ENCODE peak calls at places on chromosome 2, in six cellular contexts. One of them, this sample, is unnamed.

GRCh38 chr2:167504061-167504460 is 615.8 kb downstream of the XIRP2 start:
- DNase-seq in HCT116: no peak
- DNase-seq in HepG2: no peak
- DNase-seq in WTC11: no peak
- DNase-seq in K562: no peak
- DNase-seq in GM12878: no peak
- DNase-seq in this sample: no peak

GRCh38 chr2:26429779-26430654 is 28.3 kb downstream of the DRC1 start:
- DNase-seq in HepG2: no peak
- DNase-seq in K562: no peak
- DNase-seq in GM12878: no peak
- DNase-seq in WTC11: no peak
- DNase-seq in HCT116: no peak
- DNase-seq in this sample: no peak

GRCh38 chr2:49972699-49973098 is 818.4 kb upstream of the FSHR start:
- DNase-seq in GM12878: no peak
- DNase-seq in HepG2: no peak
- DNase-seq in HCT116: no peak
- DNase-seq in WTC11: peak
- DNase-seq in K562: no peak
- DNase-seq in this sample: peak

GRCh38 chr2:239598011-239598731 is 197.4 kb upstream of the HDAC4 start:
- DNase-seq in GM12878: no peak
- DNase-seq in WTC11: no peak
- DNase-seq in HCT116: no peak
- DNase-seq in HepG2: no peak
- DNase-seq in K562: no peak
- DNase-seq in this sample: no peak

GRCh38 chr2:61443342-61444041 is 27.4 kb downstream of the USP34 start:
- DNase-seq in HepG2: peak
- DNase-seq in GM12878: peak
- DNase-seq in HCT116: no peak
- DNase-seq in WTC11: no peak
- DNase-seq in K562: no peak
- DNase-seq in this sample: no peak

GRCh38 chr2:4900242-4900641 is 791.9 kb upstream of the SOX11 start:
- DNase-seq in K562: no peak
- DNase-seq in WTC11: no peak
- DNase-seq in HepG2: no peak
- DNase-seq in GM12878: no peak
- DNase-seq in HCT116: no peak
- DNase-seq in this sample: no peak

GRCh38 chr2:85369500-85369899 is 14.9 kb downstream of the ELMOD3 start:
- DNase-seq in GM12878: no peak
- DNase-seq in HCT116: no peak
- DNase-seq in WTC11: no peak
- DNase-seq in K562: no peak
- DNase-seq in HepG2: no peak
- DNase-seq in this sample: no peak

GRCh38 chr2:1686784-1687105 is 57.6 kb downstream of the PXDN start:
- DNase-seq in HCT116: no peak
- DNase-seq in HepG2: no peak
- DNase-seq in WTC11: no peak
- DNase-seq in GM12878: no peak
- DNase-seq in K562: no peak
- DNase-seq in this sample: no peak

GRCh38 chr2:45128580-45128997 is 119.3 kb upstream of the SIX2 start:
- DNase-seq in HCT116: no peak
- DNase-seq in WTC11: no peak
- DNase-seq in K562: no peak
- DNase-seq in HepG2: no peak
- DNase-seq in GM12878: no peak
- DNase-seq in this sample: peak

GRCh38 chr2:116467243-116467642 is 1347.2 kb upstream of the DDX18 start:
- DNase-seq in HCT116: no peak
- DNase-seq in GM12878: no peak
- DNase-seq in HepG2: no peak
- DNase-seq in K562: no peak
- DNase-seq in WTC11: no peak
- DNase-seq in this sample: no peak

GRCh38 chr2:69933839-69934613 is 19.1 kb downstream of the MXD1 start:
- DNase-seq in K562: peak
- DNase-seq in HepG2: peak
- DNase-seq in WTC11: no peak
- DNase-seq in GM12878: no peak
- DNase-seq in HCT116: no peak
- DNase-seq in this sample: no peak

GRCh38 chr2:69933254-69933828 is 18.4 kb downstream of the MXD1 start:
- DNase-seq in WTC11: no peak
- DNase-seq in GM12878: no peak
- DNase-seq in HepG2: no peak
- DNase-seq in HCT116: no peak
- DNase-seq in K562: no peak
- DNase-seq in this sample: no peak

GRCh38 chr2:69934614-69934908 is 19.7 kb downstream of the MXD1 start:
- DNase-seq in HCT116: no peak
- DNase-seq in GM12878: no peak
- DNase-seq in K562: no peak
- DNase-seq in HepG2: no peak
- DNase-seq in WTC11: no peak
- DNase-seq in this sample: no peak

GRCh38 chr2:69931832-69932595 is 17.1 kb downstream of the MXD1 start:
- DNase-seq in HCT116: no peak
- DNase-seq in GM12878: no peak
- DNase-seq in HepG2: no peak
- DNase-seq in WTC11: no peak
- DNase-seq in K562: no peak
- DNase-seq in this sample: no peak

DNA sequence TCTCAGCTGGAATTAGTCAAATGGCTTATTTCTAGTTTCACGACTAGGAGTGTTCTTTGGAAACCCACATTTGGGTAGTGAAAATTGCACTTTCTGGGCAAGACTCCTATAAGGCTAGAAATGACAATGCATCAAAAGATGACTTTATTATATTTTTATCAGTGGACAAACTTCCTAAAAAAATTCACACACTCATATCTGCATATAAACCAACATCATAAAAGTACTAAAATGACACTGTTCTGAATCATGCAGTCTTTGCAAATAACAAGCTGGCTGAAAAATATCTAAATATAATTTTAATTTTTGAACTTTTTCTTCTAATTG is 17.6 kb downstream of the MXD1 start:
- DNase-seq in K562: no peak
- DNase-seq in WTC11: no peak
- DNase-seq in GM12878: no peak
- DNase-seq in HCT116: no peak
- DNase-seq in HepG2: no peak
- DNase-seq in this sample: no peak
- TF ChIP-seq ATF3 in K562: no peak
- TF ChIP-seq ATF3 in WTC11: no peak
- TF ChIP-seq ATF3 in GM12878: no peak
- TF ChIP-seq ATF3 in HCT116: no peak
- TF ChIP-seq ATF3 in HepG2: no peak
- TF ChIP-seq ATF3 in this sample: no peak

GRCh38 chr2:189265696-189266320 is 86.2 kb upstream of the COL5A2 start:
- DNase-seq in K562: no peak
- DNase-seq in HCT116: no peak
- DNase-seq in GM12878: no peak
- DNase-seq in WTC11: no peak
- DNase-seq in HepG2: no peak
- DNase-seq in this sample: no peak
- TF ChIP-seq ATF3 in K562: no peak
- TF ChIP-seq ATF3 in HCT116: no peak
- TF ChIP-seq ATF3 in GM12878: no peak
- TF ChIP-seq ATF3 in WTC11: no peak
- TF ChIP-seq ATF3 in HepG2: no peak
- TF ChIP-seq ATF3 in this sample: no peak

DNA sequence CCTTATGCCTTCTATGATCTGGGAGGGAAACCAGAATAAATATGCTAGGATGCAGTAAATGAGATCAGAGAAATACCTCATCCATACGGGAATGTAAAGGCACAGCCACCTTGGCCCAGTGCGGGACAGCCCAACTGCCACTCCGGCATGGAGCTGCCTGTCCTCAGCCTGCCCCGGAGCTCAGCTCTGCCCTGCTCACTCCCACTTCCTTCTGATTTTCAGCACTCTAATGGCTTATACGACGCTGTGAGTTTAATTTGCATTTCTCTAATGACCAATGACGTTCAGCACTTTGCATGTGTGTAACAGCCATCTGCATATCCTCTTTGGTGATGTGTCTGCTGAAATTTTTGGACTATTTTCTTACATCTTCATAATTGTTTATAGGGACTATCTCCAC is 172.5 kb upstream of the RAB6C start:
- DNase-seq in GM12878: no peak
- DNase-seq in HepG2: no peak
- DNase-seq in WTC11: no peak
- DNase-seq in HCT116: no peak
- DNase-seq in K562: no peak
- DNase-seq in this sample: no peak
- TF ChIP-seq ATF3 in GM12878: no peak
- TF ChIP-seq ATF3 in HepG2: no peak
- TF ChIP-seq ATF3 in WTC11: no peak
- TF ChIP-seq ATF3 in HCT116: no peak
- TF ChIP-seq ATF3 in K562: no peak
- TF ChIP-seq ATF3 in this sample: no peak

GRCh38 chr2:227325056-227325823 is at the start of gene MFF:
- DNase-seq in GM12878: peak
- DNase-seq in K562: peak
- DNase-seq in HCT116: peak
- DNase-seq in WTC11: peak
- DNase-seq in HepG2: peak
- DNase-seq in this sample: peak

GRCh38 chr2:227322530-227323190 is 2.4 kb upstream of the MFF start:
- DNase-seq in K562: no peak
- DNase-seq in GM12878: no peak
- DNase-seq in HepG2: no peak
- DNase-seq in HCT116: no peak
- DNase-seq in WTC11: no peak
- DNase-seq in this sample: no peak

GRCh38 chr2:227323818-227324217 is 1.2 kb upstream of the MFF start:
- DNase-seq in HCT116: no peak
- DNase-seq in HepG2: no peak
- DNase-seq in WTC11: no peak
- DNase-seq in K562: no peak
- DNase-seq in GM12878: no peak
- DNase-seq in this sample: no peak

GRCh38 chr2:227325824-227326195 is 759 bp downstream of the MFF start:
- DNase-seq in WTC11: peak
- DNase-seq in GM12878: no peak
- DNase-seq in K562: peak
- DNase-seq in HCT116: no peak
- DNase-seq in HepG2: peak
- DNase-seq in this sample: no peak

GRCh38 chr2:227324671-227325055 is 388 bp upstream of the MFF start:
- DNase-seq in HCT116: peak
- DNase-seq in GM12878: no peak
- DNase-seq in HepG2: no peak
- DNase-seq in WTC11: no peak
- DNase-seq in K562: peak
- DNase-seq in this sample: peak
- TF ChIP-seq ATF3 in HCT116: no peak
- TF ChIP-seq ATF3 in GM12878: no peak
- TF ChIP-seq ATF3 in HepG2: no peak
- TF ChIP-seq ATF3 in WTC11: no peak
- TF ChIP-seq ATF3 in K562: no peak
- TF ChIP-seq ATF3 in this sample: no peak

This sample was measured in H1.